ENCODE peak calls at places on chromosomes 7 and 10, in six cellular contexts. L, P, O, I, D and C are unnamed samples.

GRCh38 chr10:13334556-13334955 is 13.5 kb downstream of the SEPHS1 start:
- DNase-seq in L (no peak), P (no peak), O (no peak), I (no peak), D (no peak), C (no peak)

GRCh38 chr7:47441796-47442744 is 139.8 kb downstream of the TNS3 start:
- DNase-seq in L (no peak), P (peak; percentile 74), O (no peak), I (no peak), D (no peak), C (no peak)

GRCh38 chr7:26993816-26994810 is 101.7 kb downstream of the HOXA1 start:
- DNase-seq in L (no peak), P (peak; percentile 7), O (no peak), I (no peak), D (peak; percentile 54), C (no peak)

GRCh38 chr10:66837335-66837734 is 88.5 kb upstream of the LRRTM3 start:
- DNase-seq in L (no peak), P (peak; percentile 81), O (no peak), I (no peak), D (no peak), C (no peak)

GRCh38 chr10:98659951-98660350 is 213.2 kb upstream of the HPS1 start:
- DNase-seq in L (no peak), P (no peak), O (no peak), I (no peak), D (no peak), C (no peak)

GRCh38 chr7:130063036-130063435 is 7.3 kb upstream of the KLHDC10 start:
- DNase-seq in L (peak; percentile 85), P (no peak), O (no peak), I (peak; percentile 56), D (peak; percentile 31), C (peak; percentile 73)

GRCh38 chr10:3523309-3524050 is 261.5 kb downstream of the KLF6 start:
- DNase-seq in L (no peak), P (no peak), O (no peak), I (no peak), D (no peak), C (no peak)

GRCh38 chr10:46530249-46531186 is 25.9 kb downstream of the GPRIN2 start:
- DNase-seq in L (no peak), P (peak; percentile 47), O (no peak), I (no peak), D (peak; percentile 87), C (no peak)

GRCh38 chr10:69851306-69851705 is 49.6 kb downstream of the COL13A1 start:
- DNase-seq in L (no peak), P (peak; percentile 64), O (no peak), I (no peak), D (no peak), C (no peak)

GRCh38 chr7:92699560-92699959 is 109.4 kb upstream of the FAM133B start:
- DNase-seq in L (no peak), P (peak; percentile 52), O (no peak), I (no peak), D (peak; percentile 72), C (no peak)

GRCh38 chr7:99139031-99139430 is 4.9 kb downstream of the SMURF1 start:
- DNase-seq in L (no peak), P (peak; percentile 71), O (no peak), I (no peak), D (peak; percentile 43), C (no peak)

GRCh38 chr10:93072713-93073538 is 767 bp upstream of the CYP26A1 start:
- DNase-seq in L (peak; percentile 24), P (no peak), O (no peak), I (no peak), D (no peak), C (no peak)

GRCh38 chr7:128357366-128357662 is 4.2 kb downstream of the PRRT4 start:
- DNase-seq in L (peak; percentile 9), P (no peak), O (no peak), I (no peak), D (no peak), C (peak; percentile 19)

GRCh38 chr10:112584276-112584675 is 137.3 kb downstream of the VTI1A start:
- DNase-seq in L (no peak), P (peak; percentile 47), O (no peak), I (no peak), D (peak; percentile 61), C (peak; percentile 52)

GRCh38 chr10:61981460-61981859 is 80.0 kb downstream of the ARID5B start:
- DNase-seq in L (no peak), P (no peak), O (no peak), I (no peak), D (no peak), C (peak; percentile 93)

GRCh38 chr10:99917963-99918825 is 91.6 kb downstream of the DNMBP start:
- DNase-seq in L (peak; percentile 86), P (peak; percentile 72), O (no peak), I (peak; percentile 65), D (peak; percentile 59), C (no peak)

GRCh38 chr7:94368371-94368791 is 26.3 kb upstream of the COL1A2 start:
- DNase-seq in L (peak; percentile 25), P (peak; percentile 89), O (no peak), I (no peak), D (peak; percentile 90), C (no peak)

GRCh38 chr7:148515728-148516715 is 74.5 kb upstream of the C7orf33 start:
- DNase-seq in L (no peak), P (peak; percentile 27), O (no peak), I (no peak), D (no peak), C (peak; percentile 39)

GRCh38 chr7:107813524-107813923 is 10.5 kb upstream of the SLC26A3 start:
- DNase-seq in L (no peak), P (no peak), O (no peak), I (no peak), D (no peak), C (no peak)

GRCh38 chr7:85748861-85749260 is 562.0 kb upstream of the SEMA3D start:
- DNase-seq in L (no peak), P (no peak), O (no peak), I (no peak), D (no peak), C (peak; percentile 65)

GRCh38 chr10:17693009-17693408 is 49.1 kb downstream of the STAM start:
- DNase-seq in L (no peak), P (no peak), O (no peak), I (no peak), D (no peak), C (no peak)

GRCh38 chr10:102066421-102067068 is 1.4 kb downstream of the HPS6 start:
- DNase-seq in L (no peak), P (no peak), O (no peak), I (no peak), D (no peak), C (no peak)

GRCh38 chr10:79057481-79058275 is 11.1 kb upstream of the ZMIZ1 start:
- DNase-seq in L (no peak), P (no peak), O (no peak), I (peak; percentile 19), D (no peak), C (no peak)

DNA sequence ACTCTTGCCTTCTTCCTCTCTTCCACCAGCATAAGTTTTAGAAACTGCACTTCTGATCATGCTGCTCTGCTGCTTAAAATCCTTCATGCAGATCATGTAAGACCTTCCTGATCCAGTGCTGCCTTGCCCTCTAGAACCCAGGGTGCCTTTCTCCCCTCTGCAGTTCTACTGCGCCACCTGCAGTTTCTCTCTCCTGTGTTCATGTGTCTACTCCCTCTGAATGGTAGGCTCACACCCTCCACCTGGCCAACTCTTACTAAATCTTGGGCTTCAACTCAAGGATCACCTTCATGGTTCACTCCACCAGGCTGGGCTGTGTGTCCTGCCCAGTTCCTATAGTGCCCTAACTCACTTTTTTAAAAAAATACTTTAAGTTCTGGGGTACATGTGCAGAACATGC is 174.6 kb upstream of the ITGB1 start:
- DNase-seq in L (no peak), P (no peak), O (no peak), I (no peak), D (no peak), C (peak; percentile 73)
- TF ChIP-seq CTCF in L (peak; percentile 19), P (no peak), O (no peak), I (no peak), D (no peak), C (no peak)

DNA sequence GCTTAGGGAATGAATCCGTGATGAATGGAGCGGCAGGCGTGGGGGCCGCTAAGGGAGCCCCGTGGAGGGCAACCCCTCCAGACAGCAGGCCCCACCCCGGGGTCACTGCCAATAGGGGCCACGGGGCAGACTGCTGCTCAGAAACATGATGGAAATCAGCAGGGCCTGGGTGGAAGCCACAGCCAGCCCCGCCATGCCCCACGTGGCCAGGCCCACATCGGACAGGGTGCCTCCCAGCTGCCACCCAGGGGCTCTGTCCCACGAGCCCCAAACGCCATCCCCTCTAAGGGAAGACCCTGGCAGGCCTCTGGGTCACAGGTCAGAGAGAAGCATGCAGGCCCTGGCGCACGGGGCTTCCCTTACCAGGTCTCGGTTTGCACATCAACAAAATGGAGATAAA is 28.4 kb downstream of the TNRC18 start:
- DNase-seq in L (no peak), P (no peak), O (no peak), I (no peak), D (no peak), C (no peak)
- H3K9ac ChIP-seq in L (no peak overlapping the region), P (no peak overlapping the region), O (no peak overlapping the region), I (no peak overlapping the region), D (no peak overlapping the region), C (no peak overlapping the region)

GRCh38 chr10:76428541-76429330 is 997.3 kb downstream of the LRMDA start:
- DNase-seq in L (no peak), P (peak; percentile 94), O (no peak), I (no peak), D (peak; percentile 95), C (peak; percentile 87)

GRCh38 chr10:76420725-76421124 is 989.3 kb downstream of the LRMDA start:
- DNase-seq in L (no peak), P (no peak), O (no peak), I (no peak), D (no peak), C (no peak)

DNA sequence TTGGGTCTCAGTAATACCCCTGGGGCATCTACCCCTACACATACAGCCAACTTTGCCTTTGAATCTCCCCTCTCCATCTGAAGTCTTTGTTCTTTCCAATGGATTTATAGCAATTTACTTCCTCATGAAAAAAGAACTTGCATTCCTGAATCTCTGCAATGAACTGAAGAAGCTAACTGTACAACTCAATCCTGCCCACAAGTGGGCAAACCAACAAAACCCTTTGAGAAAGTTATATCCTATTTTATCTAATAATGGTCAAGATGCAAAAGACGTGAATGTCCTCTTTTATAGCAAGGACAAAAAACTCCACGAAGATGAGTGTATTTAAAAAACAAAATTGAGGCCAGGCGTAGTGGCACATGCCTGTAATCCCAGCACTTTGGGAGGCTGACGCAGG is 991.3 kb downstream of the LRMDA start:
- DNase-seq in L (no peak), P (no peak), O (no peak), I (no peak), D (peak; percentile 30), C (peak; percentile 39)
- TF ChIP-seq CTCF in L (no peak), P (no peak), O (no peak), I (no peak), D (peak; percentile 45), C (peak; percentile 52)

GRCh38 chr7:36305648-36306047 is 84.0 kb upstream of the ANLN start:
- DNase-seq in L (no peak), P (no peak), O (no peak), I (no peak), D (no peak), C (no peak)

GRCh38 chr7:36305226-36305625 is 84.4 kb upstream of the ANLN start:
- DNase-seq in L (no peak), P (no peak), O (no peak), I (no peak), D (no peak), C (no peak)

GRCh38 chr7:36301914-36302771 is 87.5 kb upstream of the ANLN start:
- DNase-seq in L (no peak), P (peak; percentile 47), O (no peak), I (no peak), D (no peak), C (peak; percentile 38)

GRCh38 chr7:36303202-36304098 is 86.2 kb upstream of the ANLN start:
- DNase-seq in L (peak; percentile 57), P (peak; percentile 90), O (no peak), I (peak; percentile 52), D (peak; percentile 95), C (peak; percentile 98)

GRCh38 chr7:36304099-36304425 is 85.6 kb upstream of the ANLN start:
- DNase-seq in L (no peak), P (no peak), O (no peak), I (no peak), D (no peak), C (no peak)
- H3K9ac ChIP-seq in L (no peak overlapping the region), P (no peak overlapping the region), O (no peak overlapping the region), I (no peak overlapping the region), D (no peak overlapping the region), C (peak overlapping the region; percentile 26)